ENCODE peak calls at places on chromosomes 16 and 17, in four cellular contexts. F is tibial nerve, P is testis, J is left ventricle myocardium inferior. W is an unnamed sample.

GRCh38 chr16:15401972-15402371 is 6.4 kb downstream of the MPV17L start:
- DNase-seq in F (no peak), P (no peak), J (no peak), W (no peak)

GRCh38 chr17:4577386-4577993 is 6.8 kb upstream of the SMTNL2 start:
- DNase-seq in P (no peak), J (no peak), F (no peak), W (no peak)

GRCh38 chr16:50644730-50645129 is 36.4 kb downstream of the SNX20 start:
- DNase-seq in F (no peak), P (peak), J (no peak), W (no peak)

GRCh38 chr17:65185686-65186382 is 48.7 kb downstream of the RGS9 start:
- DNase-seq in J (no peak), P (no peak), F (no peak), W (no peak)

GRCh38 chr16:4859900-4860255 is 12.6 kb downstream of the UBN1 start:
- DNase-seq in F (no peak), J (no peak), P (no peak), W (no peak)

GRCh38 chr16:67396775-67397450 is 3.6 kb upstream of the TPPP3 start:
- DNase-seq in J (no peak), P (no peak), F (no peak), W (no peak)

GRCh38 chr16:55663770-55664677 is 8.2 kb downstream of the SLC6A2 start:
- DNase-seq in P (no peak), F (no peak), J (no peak), W (no peak)

GRCh38 chr17:67765623-67766022 is 47.9 kb downstream of the NOL11 start:
- DNase-seq in F (no peak), J (no peak), P (no peak), W (no peak)

GRCh38 chr16:9012848-9013507 is 49.3 kb upstream of the USP7 start:
- DNase-seq in J (no peak), F (no peak), P (peak), W (no peak)

GRCh38 chr17:40303009-40303657 is 5.8 kb upstream of the RARA start:
- DNase-seq in P (peak), J (no peak), F (no peak), W (no peak)

GRCh38 chr16:57770361-57770760 is 31.9 kb downstream of the KIFC3 start:
- DNase-seq in J (no peak), F (no peak), P (no peak), W (no peak)

GRCh38 chr17:78358538-78359215 is 1.2 kb downstream of the SOCS3 start:
- DNase-seq in F (no peak), P (peak), J (no peak), W (no peak)

GRCh38 chr17:21375757-21376584 is at the start of gene KCNJ12:
- DNase-seq in P (peak), F (no peak), J (peak), W (no peak)

GRCh38 chr17:63476857-63477470 is at the start of gene ACE:
- DNase-seq in P (peak), J (peak), F (no peak), W (no peak)

GRCh38 chr16:87795336-87795735 is 29.6 kb upstream of the KLHDC4 start:
- DNase-seq in P (no peak), J (no peak), F (no peak), W (no peak)

GRCh38 chr17:227581-228222 is 46.3 kb upstream of the DOC2B start:
- DNase-seq in P (no peak), F (no peak), J (peak), W (no peak)

GRCh38 chr16:4499196-4499555 is 23.0 kb downstream of the HMOX2 start:
- DNase-seq in F (no peak), P (no peak), J (no peak), W (no peak)

GRCh38 chr17:2064980-2065785 is 10.3 kb downstream of the HIC1 start:
- DNase-seq in P (no peak), J (no peak), F (no peak), W (no peak)

GRCh38 chr17:2063306-2064146 is 8.6 kb downstream of the HIC1 start:
- DNase-seq in J (no peak), F (no peak), P (no peak), W (no peak)

GRCh38 chr17:2064147-2064489 is 9.2 kb downstream of the HIC1 start:
- DNase-seq in J (no peak), F (no peak), P (no peak), W (no peak)

GRCh38 chr17:2062571-2063183 is 7.8 kb downstream of the HIC1 start:
- DNase-seq in F (no peak), J (no peak), P (no peak), W (peak)

DNA sequence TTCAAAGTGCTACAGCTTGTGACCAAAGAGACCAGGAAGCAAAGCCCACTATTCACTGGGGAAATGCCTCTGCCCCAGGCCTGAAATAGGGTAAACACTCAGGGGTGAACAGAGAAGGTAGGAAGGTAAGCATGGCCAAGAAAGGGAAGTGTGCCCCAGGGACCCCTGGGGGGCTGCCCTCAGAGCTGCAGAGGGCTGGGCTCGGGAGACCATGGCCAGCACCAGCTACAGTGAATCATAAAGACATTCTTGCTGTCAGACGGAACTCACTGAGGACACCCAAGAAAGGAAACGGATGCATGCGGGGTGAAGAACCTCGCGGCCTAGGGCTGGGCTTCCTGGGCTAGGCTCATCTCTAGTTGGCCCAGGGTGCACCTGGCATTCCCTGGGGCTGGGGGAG is 9.6 kb downstream of the HIC1 start:
- DNase-seq in J (no peak), P (no peak), F (no peak), W (no peak)
- H3K27ac ChIP-seq in J (peak), P (peak), F (peak), W (no peak)

GRCh38 chr17:75701288-75701687 is 20.0 kb upstream of the ITGB4 start:
- DNase-seq in P (no peak), J (no peak), F (no peak), W (no peak)
- H3K27ac ChIP-seq in P (no peak), J (peak), F (peak), W (peak)

GRCh38 chr16:88941933-88942909 is 34.8 kb downstream of the CBFA2T3 start:
- DNase-seq in F (no peak), J (peak), P (peak), W (peak)
- H3K27ac ChIP-seq in F (no peak), J (peak), P (no peak), W (no peak)

GRCh38 chr17:42527932-42528331 is 8.1 kb upstream of the NAGLU start:
- DNase-seq in F (no peak), P (no peak), J (no peak), W (no peak)
- H3K27ac ChIP-seq in F (no peak), P (no peak), J (no peak), W (no peak)

DNA sequence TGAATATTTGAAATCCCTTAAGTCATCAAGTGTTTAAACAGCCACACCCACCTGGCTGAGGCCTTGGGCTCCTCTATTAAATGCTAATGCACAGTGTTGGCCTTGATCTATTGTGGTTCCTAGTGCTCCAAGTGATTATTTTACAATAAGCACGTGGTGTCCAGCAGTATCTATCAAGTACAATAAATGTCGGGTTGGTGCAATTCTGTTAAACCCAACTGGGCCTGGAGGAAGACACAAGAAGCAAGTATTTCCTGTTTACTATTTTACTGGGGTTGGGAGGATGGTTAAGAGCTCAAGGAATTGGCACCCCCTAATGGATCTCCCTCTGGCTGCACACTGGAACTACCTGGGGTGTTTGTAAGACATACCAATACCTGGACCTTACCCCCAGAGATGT is 72.1 kb upstream of the HNF1B start:
- DNase-seq in P (no peak), F (no peak), J (no peak), W (no peak)
- H3K27ac ChIP-seq in P (no peak), F (no peak), J (no peak), W (no peak)